ENCODE peak calls at places on chromosomes 7 and 10, in five cellular contexts. One of them, this sample, is unnamed.

GRCh38 chr10:97975598-97975997 is 54.8 kb downstream of the CRTAC1 start:
- DNase-seq in activated naive CD4-positive, alpha-beta T cell: no peak
- DNase-seq in T-helper 1 cell: no peak
- DNase-seq in heart right ventricle: no peak
- DNase-seq in mesendoderm: no peak
- DNase-seq in this sample: no peak

GRCh38 chr7:107430057-107430456 is 39.8 kb upstream of the GPR22 start:
- DNase-seq in activated naive CD4-positive, alpha-beta T cell: no peak
- DNase-seq in T-helper 1 cell: no peak
- DNase-seq in heart right ventricle: no peak
- DNase-seq in mesendoderm: no peak
- DNase-seq in this sample: no peak

GRCh38 chr7:133562617-133563016 is 309.7 kb downstream of the EXOC4 start:
- DNase-seq in activated naive CD4-positive, alpha-beta T cell: no peak
- DNase-seq in T-helper 1 cell: no peak
- DNase-seq in heart right ventricle: no peak
- DNase-seq in mesendoderm: no peak
- DNase-seq in this sample: no peak

GRCh38 chr7:139321071-139321745 is 19.9 kb upstream of the FMC1 start:
- DNase-seq in activated naive CD4-positive, alpha-beta T cell: no peak
- DNase-seq in T-helper 1 cell: no peak
- DNase-seq in heart right ventricle: no peak
- DNase-seq in mesendoderm: peak
- DNase-seq in this sample: no peak

GRCh38 chr7:37450035-37450434 is 1.4 kb upstream of the ELMO1 start:
- DNase-seq in activated naive CD4-positive, alpha-beta T cell: no peak
- DNase-seq in T-helper 1 cell: no peak
- DNase-seq in heart right ventricle: no peak
- DNase-seq in mesendoderm: no peak
- DNase-seq in this sample: no peak

GRCh38 chr10:572066-572465 is 117.4 kb downstream of the DIP2C start:
- DNase-seq in activated naive CD4-positive, alpha-beta T cell: no peak
- DNase-seq in T-helper 1 cell: no peak
- DNase-seq in heart right ventricle: no peak
- DNase-seq in mesendoderm: no peak
- DNase-seq in this sample: no peak

GRCh38 chr10:127462643-127463295 is 86.3 kb upstream of the NPS start:
- DNase-seq in activated naive CD4-positive, alpha-beta T cell: no peak
- DNase-seq in T-helper 1 cell: no peak
- DNase-seq in heart right ventricle: no peak
- DNase-seq in mesendoderm: no peak
- DNase-seq in this sample: no peak

GRCh38 chr10:100790761-100791208 is 45.4 kb downstream of the PAX2 start:
- DNase-seq in activated naive CD4-positive, alpha-beta T cell: no peak
- DNase-seq in T-helper 1 cell: no peak
- DNase-seq in heart right ventricle: no peak
- DNase-seq in mesendoderm: no peak
- DNase-seq in this sample: no peak

GRCh38 chr7:88300401-88300800 is 6.3 kb downstream of the STEAP4 start:
- DNase-seq in activated naive CD4-positive, alpha-beta T cell: no peak
- DNase-seq in T-helper 1 cell: no peak
- DNase-seq in heart right ventricle: no peak
- DNase-seq in mesendoderm: no peak
- DNase-seq in this sample: no peak

GRCh38 chr7:127783267-127783559 is 131.2 kb downstream of the SND1 start:
- DNase-seq in activated naive CD4-positive, alpha-beta T cell: no peak
- DNase-seq in T-helper 1 cell: no peak
- DNase-seq in heart right ventricle: no peak
- DNase-seq in mesendoderm: peak
- DNase-seq in this sample: no peak

GRCh38 chr10:60661627-60662026 is 116.7 kb upstream of the CDK1 start:
- DNase-seq in activated naive CD4-positive, alpha-beta T cell: no peak
- DNase-seq in T-helper 1 cell: no peak
- DNase-seq in heart right ventricle: no peak
- DNase-seq in mesendoderm: peak
- DNase-seq in this sample: no peak

GRCh38 chr10:124606822-124607221 is 137.4 kb downstream of the FAM53B start:
- DNase-seq in activated naive CD4-positive, alpha-beta T cell: no peak
- DNase-seq in T-helper 1 cell: no peak
- DNase-seq in heart right ventricle: peak
- DNase-seq in mesendoderm: no peak
- DNase-seq in this sample: no peak

GRCh38 chr10:80739328-80739727 is 201.6 kb downstream of the SH2D4B start:
- DNase-seq in activated naive CD4-positive, alpha-beta T cell: no peak
- DNase-seq in T-helper 1 cell: no peak
- DNase-seq in heart right ventricle: no peak
- DNase-seq in mesendoderm: no peak
- DNase-seq in this sample: no peak

This sample was measured in central memory CD8-positive, alpha-beta T cell.